ENCODE peak calls at places on chromosome 10, in five cellular contexts. T is H9, I is T-helper 2 cell, A is cortex of kidney, J is IMR-90. C is an unnamed sample.

GRCh38 chr10:22246680-22247391 is 29.0 kb upstream of the EBLN1 start:
- DNase-seq in T (no peak), I (no peak), A (no peak), J (peak), C (no peak)

GRCh38 chr10:88150338-88150737 is 286.9 kb downstream of the PTEN start:
- DNase-seq in T (no peak), I (no peak), A (no peak), J (peak), C (no peak)

GRCh38 chr10:121753726-121754476 is 155.7 kb upstream of the FGFR2 start:
- DNase-seq in T (no peak), I (no peak), A (no peak), J (peak), C (no peak)

GRCh38 chr10:81876253-81876731 is 1.3 kb downstream of the NRG3 start:
- DNase-seq in T (peak), I (no peak), A (no peak), J (no peak), C (peak)

GRCh38 chr10:16891375-16892313 is 74.4 kb upstream of the RSU1 start:
- DNase-seq in T (peak), I (no peak), A (no peak), J (peak), C (peak)

GRCh38 chr10:71239131-71239915 is 27.0 kb downstream of the UNC5B start:
- DNase-seq in T (no peak), I (no peak), A (no peak), J (no peak), C (no peak)

GRCh38 chr10:44280211-44280610 is 104.7 kb downstream of the CXCL12 start:
- DNase-seq in T (no peak), I (no peak), A (no peak), J (no peak), C (no peak)

GRCh38 chr10:44864042-44864436 is 47.1 kb upstream of the TMEM72 start:
- DNase-seq in T (peak), I (no peak), A (no peak), J (no peak), C (peak)

GRCh38 chr10:13608246-13608853 is 21.6 kb downstream of the PRPF18 start:
- DNase-seq in T (no peak), I (no peak), A (no peak), J (no peak), C (peak)

GRCh38 chr10:49272251-49273081 is 26.5 kb upstream of the C10orf71 start:
- DNase-seq in T (peak), I (no peak), A (no peak), J (peak), C (no peak)

GRCh38 chr10:10872035-10872673 is 145.5 kb upstream of the CELF2 start:
- DNase-seq in T (no peak), I (no peak), A (no peak), J (peak), C (peak)

GRCh38 chr10:42997849-42998165 is 79.1 kb upstream of the RET start:
- DNase-seq in T (no peak), I (no peak), A (no peak), J (no peak), C (no peak)

GRCh38 chr10:132498562-132499366 is 38.8 kb upstream of the INPP5A start:
- DNase-seq in T (peak), I (no peak), A (no peak), J (no peak), C (no peak)

GRCh38 chr10:132711618-132712051 is 74.3 kb downstream of the NKX6-2 start:
- DNase-seq in T (no peak), I (no peak), A (no peak), J (no peak), C (no peak)

GRCh38 chr10:65348637-65349036 is 1577.2 kb upstream of the LRRTM3 start:
- DNase-seq in T (peak), I (no peak), A (no peak), J (no peak), C (peak)

GRCh38 chr10:37381271-37381670 is 255.9 kb downstream of the ANKRD30A start:
- DNase-seq in T (no peak), I (no peak), A (no peak), J (no peak), C (no peak)

GRCh38 chr10:22534849-22535604 is 179.4 kb downstream of the PIP4K2A start:
- DNase-seq in T (no peak), I (no peak), A (no peak), J (peak), C (no peak)

GRCh38 chr10:69513617-69514016 is 59.6 kb downstream of the NEUROG3 start:
- DNase-seq in T (no peak), I (no peak), A (no peak), J (no peak), C (no peak)

GRCh38 chr10:3774814-3775670 is 10.0 kb downstream of the KLF6 start:
- DNase-seq in T (peak), I (no peak), A (no peak), J (peak), C (peak)

GRCh38 chr10:102701796-102702195 is 12.4 kb downstream of the ARL3 start:
- DNase-seq in T (no peak), I (no peak), A (no peak), J (no peak), C (no peak)